ENCODE peak calls at places on chromosomes 1 and 21, in four cellular contexts. D, C, R and M are unnamed samples.

GRCh38 chr1:235296729-235297128 is 31.2 kb downstream of the ARID4B start:
- DNase-seq in C (no peak), D (no peak), R (no peak), M (no peak)

GRCh38 chr1:35016406-35016805 is 15.3 kb downstream of the ZMYM6 start:
- DNase-seq in R (no peak), C (no peak), D (no peak), M (no peak)

GRCh38 chr21:38913120-38913975 is 107.6 kb downstream of the ETS2 start:
- DNase-seq in C (peak; percentile 84), R (peak; percentile 80), D (peak; percentile 69), M (peak; percentile 78)

GRCh38 chr1:168794057-168794456 is 65.1 kb upstream of the DPT start:
- DNase-seq in D (no peak), R (no peak), C (peak; percentile 31), M (peak; percentile 22)

GRCh38 chr1:234969011-234969441 is 159.6 kb downstream of the TOMM20 start:
- DNase-seq in D (peak; percentile 84), C (no peak), R (no peak), M (no peak)

GRCh38 chr1:85343612-85344255 is 67.3 kb upstream of the BCL10 start:
- DNase-seq in R (no peak), C (no peak), D (peak; percentile 82), M (peak; percentile 71)

GRCh38 chr1:173527151-173527826 is 50.2 kb downstream of the PRDX6 start:
- DNase-seq in R (no peak), D (no peak), C (no peak), M (no peak)

GRCh38 chr1:61056674-61057439 is 25.5 kb upstream of the NFIA start:
- DNase-seq in C (no peak), D (peak; percentile 38), R (no peak), M (peak; percentile 7)

GRCh38 chr1:32984090-32984828 is 19.6 kb upstream of the RNF19B start:
- DNase-seq in C (peak; percentile 83), R (no peak), D (peak; percentile 74), M (peak; percentile 68)

DNA sequence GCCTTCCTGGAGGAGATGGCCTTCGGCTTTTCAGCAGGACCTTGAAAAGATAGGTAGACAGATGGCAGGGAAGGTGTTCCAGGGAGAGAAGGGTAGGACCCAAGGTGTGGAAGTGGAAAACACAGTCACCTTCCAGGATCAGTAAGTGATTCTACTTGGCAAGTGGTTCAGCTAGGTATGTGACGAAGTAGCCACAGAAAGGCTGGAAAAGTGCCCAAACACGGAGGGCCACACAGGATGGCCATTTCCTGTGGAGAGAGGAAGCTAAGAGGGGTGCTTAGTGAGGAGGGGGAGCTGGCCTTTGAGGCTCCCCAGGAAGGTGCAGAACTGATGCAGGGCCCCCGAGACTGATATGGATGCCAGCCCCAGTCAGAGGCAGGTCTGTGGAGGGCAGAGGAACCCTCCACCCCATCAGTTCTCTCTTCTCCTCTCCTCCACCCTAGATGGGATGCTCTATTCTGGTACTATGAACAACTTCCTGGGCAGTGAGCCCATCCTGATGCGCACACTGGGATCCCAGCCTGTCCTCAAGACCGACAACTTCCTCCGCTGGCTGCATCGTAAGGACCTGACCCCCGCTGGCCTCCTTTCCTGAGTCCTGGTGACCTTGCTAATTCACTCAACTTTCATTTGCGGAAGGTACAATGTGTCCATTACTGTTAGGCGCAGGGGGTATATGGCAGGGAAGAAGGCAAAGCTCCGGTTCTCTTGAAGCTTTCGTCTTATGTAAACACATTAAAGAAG is 6.8 kb downstream of the SEMA4A start:
- DNase-seq in R (no peak), D (no peak), C (no peak), M (no peak)
- H2AK5ac ChIP-seq in R (peak overlapping the region; percentile 56), D (peak overlapping the region; percentile 29), C (no peak overlapping the region), M (no peak overlapping the region)

GRCh38 chr1:214474467-214474866 is 76.9 kb downstream of the PTPN14 start:
- DNase-seq in R (no peak), D (no peak), C (no peak), M (no peak)
- H2BK120ac ChIP-seq in R (no peak overlapping the region), D (no peak overlapping the region), C (no peak overlapping the region), M (no peak overlapping the region)

DNA sequence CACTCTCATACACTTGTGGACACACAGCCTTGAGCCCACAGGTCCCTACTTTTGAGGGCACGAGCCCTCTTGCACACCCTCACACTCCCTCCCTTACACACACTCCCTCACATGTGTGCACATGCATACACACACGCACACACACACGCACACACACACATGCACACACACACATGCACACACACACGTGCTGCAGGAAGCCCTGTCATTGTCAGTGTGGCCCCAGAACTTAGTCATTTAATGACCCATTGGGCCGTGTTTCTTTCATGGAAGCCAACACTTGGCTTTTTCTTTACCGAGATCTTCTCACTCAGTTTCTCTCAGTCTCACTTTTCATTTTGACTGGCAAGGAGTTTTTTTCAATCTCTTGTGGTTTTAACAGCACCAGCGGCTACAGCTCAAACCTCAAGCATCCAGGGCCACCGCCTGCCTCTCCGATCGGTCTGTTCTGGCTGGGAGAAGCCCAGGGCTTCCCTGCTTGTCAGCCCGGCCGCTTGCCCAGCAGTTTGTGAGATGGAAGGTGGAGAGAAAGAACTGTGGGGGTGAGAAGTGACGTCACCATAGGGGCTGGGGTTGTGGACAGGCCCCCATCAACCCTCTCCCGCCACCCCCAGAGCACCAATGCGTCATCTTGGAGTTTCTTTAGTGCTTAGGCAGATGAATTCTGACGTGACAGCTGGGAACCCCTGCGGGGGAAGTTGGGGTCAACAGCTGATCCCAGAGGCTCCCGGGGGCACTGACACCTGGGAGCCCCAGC is 15.8 kb upstream of the TNFRSF8 start:
- DNase-seq in D (peak; percentile 43), C (no peak), R (no peak), M (no peak)
- H4K5ac ChIP-seq in D (no peak overlapping the region), C (no peak overlapping the region), R (no peak overlapping the region), M (no peak overlapping the region)

DNA sequence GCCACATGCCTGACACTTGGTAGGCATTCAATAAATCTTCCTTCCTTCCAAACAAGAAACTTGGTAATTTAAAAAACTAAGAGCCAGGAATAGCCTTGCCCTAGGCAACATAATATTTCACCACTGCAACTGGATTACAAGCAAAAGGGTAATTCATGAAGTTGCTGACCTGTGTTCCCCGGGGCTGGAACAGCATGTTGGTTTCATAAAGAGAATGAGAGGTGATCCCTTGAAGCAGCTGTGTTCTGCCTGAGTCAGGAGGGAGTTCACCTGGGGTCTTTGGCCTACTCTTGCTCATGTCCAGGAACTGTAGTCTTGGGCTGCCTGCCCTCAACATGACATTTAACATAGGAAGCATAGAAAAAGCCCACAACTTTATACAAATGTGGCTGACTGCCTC is 329.0 kb upstream of the DAB1 start:
- DNase-seq in C (no peak), D (no peak), R (no peak), M (no peak)
- H2AK5ac ChIP-seq in C (no peak overlapping the region), D (no peak overlapping the region), R (no peak overlapping the region), M (no peak overlapping the region)

GRCh38 chr1:3324704-3325535 is 129.5 kb upstream of the ARHGEF16 start:
- DNase-seq in D (no peak), C (no peak), R (no peak), M (no peak)
- H2BK120ac ChIP-seq in D (no peak overlapping the region), C (no peak overlapping the region), R (no peak overlapping the region), M (no peak overlapping the region)